ENCODE peak calls at places on chromosomes 7 and 10, in four cellular contexts. P is ELR, R is NCI-H226, A is EH. W is an unnamed sample.

GRCh38 chr7:27112361-27112760 is 9.9 kb upstream of the HOXA2 start:
- DNase-seq in P (no peak), R (no peak), A (no peak), W (no peak)

GRCh38 chr7:122544463-122544862 is 154.5 kb downstream of the RNF133 start:
- DNase-seq in P (no peak), R (no peak), A (no peak), W (no peak)

GRCh38 chr10:50325449-50326188 is 74.3 kb upstream of the ASAH2 start:
- DNase-seq in P (peak), R (peak), A (peak), W (peak)

GRCh38 chr10:30491204-30491603 is 57.2 kb downstream of the MAP3K8 start:
- DNase-seq in P (peak), R (no peak), A (peak), W (no peak)

GRCh38 chr7:68529221-68529620 is 1069.1 kb upstream of the AUTS2 start:
- DNase-seq in P (no peak), R (peak), A (peak), W (no peak)

GRCh38 chr7:104123786-104124185 is 84.0 kb downstream of the ORC5 start:
- DNase-seq in P (peak), R (peak), A (peak), W (no peak)

GRCh38 chr7:974172-974571 is 1.2 kb downstream of the COX19 start:
- DNase-seq in P (peak), R (no peak), A (no peak), W (no peak)

GRCh38 chr7:143002106-143002505 is 24.8 kb downstream of the OR9A2 start:
- DNase-seq in P (peak), R (peak), A (peak), W (no peak)

GRCh38 chr7:76225379-76225778 is 23.7 kb downstream of the SRRM3 start:
- DNase-seq in P (peak), R (peak), A (peak), W (no peak)

GRCh38 chr10:3874988-3875841 is 90.2 kb upstream of the KLF6 start:
- DNase-seq in P (no peak), R (no peak), A (no peak), W (no peak)

GRCh38 chr7:152600266-152600665 is 75.7 kb downstream of the XRCC2 start:
- DNase-seq in P (no peak), R (no peak), A (no peak), W (no peak)

GRCh38 chr10:49222170-49222569 is 34.0 kb upstream of the TMEM273 start:
- DNase-seq in P (no peak), R (no peak), A (no peak), W (no peak)

GRCh38 chr7:50761722-50762121 is 21.0 kb downstream of the GRB10 start:
- DNase-seq in P (no peak), R (no peak), A (no peak), W (no peak)

GRCh38 chr10:101695404-101695732 is 398 bp upstream of the FBXW4 start:
- DNase-seq in P (peak), R (no peak), A (no peak), W (no peak)

GRCh38 chr7:135981958-135982646 is 4.9 kb upstream of the MTPN start:
- DNase-seq in P (no peak), R (no peak), A (no peak), W (no peak)

W was measured in HS-27A.